ENCODE peak calls at places on chromosomes 5 and 9, in four cellular contexts. O is K562, J is GM12878, K is HepG2. X is an unnamed sample.

GRCh38 chr5:74725331-74725730 is 40.3 kb downstream of the HEXB start:
- DNase-seq in O (no peak), J (no peak), K (no peak), X (no peak)

GRCh38 chr5:34411470-34412346 is 244.4 kb upstream of the RAI14 start:
- DNase-seq in O (no peak), J (no peak), K (no peak), X (peak; percentile 44)

GRCh38 chr9:123354806-123355508 is 1.0 kb upstream of the CRB2 start:
- DNase-seq in O (no peak), J (no peak), K (no peak), X (no peak)

GRCh38 chr9:137543237-137543963 is 6.8 kb downstream of the PNPLA7 start:
- DNase-seq in O (no peak), J (no peak), K (no peak), X (no peak)

GRCh38 chr5:66744040-66744439 is 147.8 kb downstream of the MAST4 start:
- DNase-seq in O (no peak), J (no peak), K (no peak), X (no peak)

GRCh38 chr5:10467281-10468198 is 25.9 kb downstream of the ROPN1L start:
- DNase-seq in O (no peak), J (no peak), K (no peak), X (no peak)

GRCh38 chr5:173287086-173287485 is 41.1 kb downstream of the STC2 start:
- DNase-seq in O (no peak), J (no peak), K (no peak), X (no peak)

GRCh38 chr5:115304496-115304895 is 8.0 kb upstream of the CCDC112 start:
- DNase-seq in O (no peak), J (no peak), K (no peak), X (no peak)

GRCh38 chr5:387491-388265 is 55.3 kb upstream of the EXOC3 start:
- DNase-seq in O (no peak), J (no peak), K (no peak), X (no peak)

GRCh38 chr9:110141118-110141797 is 66.7 kb downstream of the C9orf152 start:
- DNase-seq in O (no peak), J (no peak), K (no peak), X (no peak)

GRCh38 chr9:94927048-94927761 is 200.7 kb downstream of the AOPEP start:
- DNase-seq in O (no peak), J (no peak), K (no peak), X (no peak)

GRCh38 chr5:166710275-166710674 is 1581.2 kb upstream of the WWC1 start:
- DNase-seq in O (no peak), J (no peak), K (no peak), X (no peak)

GRCh38 chr5:143738415-143739401 is 73.3 kb upstream of the HMHB1 start:
- DNase-seq in O (no peak), J (peak; percentile 28), K (no peak), X (no peak)

GRCh38 chr9:119675951-119676350 is 306.7 kb upstream of the BRINP1 start:
- DNase-seq in O (no peak), J (no peak), K (no peak), X (no peak)

GRCh38 chr5:150114102-150114641 is 27.8 kb upstream of the CSF1R start:
- DNase-seq in O (peak; percentile 49), J (no peak), K (no peak), X (no peak)

GRCh38 chr5:140312067-140312790 is 9.3 kb upstream of the PFDN1 start:
- DNase-seq in O (no peak), J (no peak), K (no peak), X (no peak)

GRCh38 chr5:177484902-177485549 is 11.6 kb upstream of the DBN1 start:
- DNase-seq in O (no peak), J (no peak), K (no peak), X (no peak)

GRCh38 chr5:120160120-120160895 is 303.8 kb upstream of the PRR16 start:
- DNase-seq in O (no peak), J (no peak), K (no peak), X (no peak)

GRCh38 chr5:132190161-132190817 is 37.4 kb downstream of the P4HA2 start:
- DNase-seq in O (peak; percentile 71), J (no peak), K (peak; percentile 76), X (no peak)

GRCh38 chr5:38207343-38207742 is 51.0 kb upstream of the EGFLAM start:
- DNase-seq in O (no peak), J (no peak), K (peak; percentile 16), X (peak; percentile 16)

GRCh38 chr5:179621551-179621971 is 1.9 kb downstream of the HNRNPH1 start:
- DNase-seq in O (no peak), J (no peak), K (no peak), X (no peak)

GRCh38 chr9:134052491-134052890 is 15.3 kb downstream of the BRD3 start:
- DNase-seq in O (no peak), J (no peak), K (no peak), X (no peak)

GRCh38 chr5:161077895-161078566 is 226.0 kb upstream of the ATP10B start:
- DNase-seq in O (no peak), J (no peak), K (no peak), X (no peak)

GRCh38 chr5:179558912-179559279 is 8.5 kb downstream of the RUFY1 start:
- DNase-seq in O (no peak), J (no peak), K (peak; percentile 39), X (peak; percentile 75)

GRCh38 chr5:98492258-98492657 is 281.2 kb upstream of the RGMB start:
- DNase-seq in O (no peak), J (no peak), K (no peak), X (no peak)

GRCh38 chr5:124310453-124310852 is 436.0 kb downstream of the ZNF608 start:
- DNase-seq in O (no peak), J (no peak), K (no peak), X (no peak)

GRCh38 chr9:6105738-6106137 is 90.3 kb upstream of the RANBP6 start:
- DNase-seq in O (no peak), J (no peak), K (no peak), X (no peak)

GRCh38 chr9:70403618-70404025 is 10.8 kb downstream of the KLF9 start:
- DNase-seq in O (no peak), J (no peak), K (no peak), X (no peak)

GRCh38 chr9:110744753-110745522 is 76.3 kb downstream of the MUSK start:
- DNase-seq in O (no peak), J (no peak), K (no peak), X (no peak)

GRCh38 chr5:175715627-175716522 is 58.0 kb downstream of the HRH2 start:
- DNase-seq in O (no peak), J (no peak), K (no peak), X (peak; percentile 1)

GRCh38 chr9:109436071-109436470 is 62.0 kb downstream of the PTPN3 start:
- DNase-seq in O (no peak), J (no peak), K (no peak), X (no peak)

GRCh38 chr5:168472329-168472728 is 13.9 kb upstream of the RARS1 start:
- DNase-seq in O (no peak), J (no peak), K (no peak), X (no peak)

GRCh38 chr5:171703116-171703515 is 82.5 kb upstream of the SMIM23 start:
- DNase-seq in O (no peak), J (no peak), K (no peak), X (no peak)
- TF ChIP-seq CREB1 in O (no peak), J (no peak), K (no peak), X (no peak)

GRCh38 chr5:22505891-22506290 is 347.3 kb downstream of the CDH12 start:
- DNase-seq in O (no peak), J (no peak), K (no peak), X (no peak)

GRCh38 chr5:22500521-22500920 is 352.6 kb downstream of the CDH12 start:
- DNase-seq in O (no peak), J (no peak), K (no peak), X (no peak)

GRCh38 chr5:22504411-22504810 is 348.7 kb downstream of the CDH12 start:
- DNase-seq in O (no peak), J (no peak), K (no peak), X (no peak)
- TF ChIP-seq MAX in O (no peak), J (no peak), K (no peak), X (no peak)

GRCh38 chr9:101026824-101027223 is 1.7 kb upstream of the PLPPR1 start:
- DNase-seq in O (no peak), J (no peak), K (peak; percentile 8), X (no peak)
- TF ChIP-seq NR2C2 in O (no peak), J (no peak), K (no peak), X (no peak)

GRCh38 chr5:151180291-151180690 is 22.7 kb upstream of the ANXA6 start:
- DNase-seq in O (no peak), J (no peak), K (no peak), X (no peak)

GRCh38 chr5:151183451-151184245 is 26.1 kb upstream of the ANXA6 start:
- DNase-seq in O (no peak), J (no peak), K (no peak), X (no peak)

GRCh38 chr5:151182501-151182900 is 24.9 kb upstream of the ANXA6 start:
- DNase-seq in O (no peak), J (no peak), K (no peak), X (no peak)

GRCh38 chr5:151182976-151183375 is 25.4 kb upstream of the ANXA6 start:
- DNase-seq in O (no peak), J (no peak), K (no peak), X (no peak)

DNA sequence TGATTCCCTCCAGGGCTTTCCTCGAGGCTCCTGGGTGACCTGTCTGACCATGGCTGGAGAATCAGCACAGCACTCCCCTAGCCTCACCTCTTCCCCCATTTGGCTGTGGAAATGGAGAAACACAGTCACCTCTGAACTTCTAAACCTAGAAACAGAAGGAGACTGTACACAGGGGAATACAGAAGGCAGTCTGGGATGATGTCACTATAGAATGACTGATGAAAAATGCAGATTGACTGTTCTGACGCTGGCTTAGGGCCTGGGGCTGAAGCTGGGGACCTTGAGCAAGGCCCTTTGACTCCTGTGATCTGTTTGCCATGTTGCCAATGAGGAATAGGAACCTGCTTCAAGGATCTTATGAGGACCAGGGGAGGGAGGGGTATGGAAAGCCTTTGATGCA is 24.2 kb upstream of the ANXA6 start:
- DNase-seq in O (no peak), J (no peak), K (no peak), X (no peak)
- TF ChIP-seq CREB1 in O (no peak), J (no peak), K (no peak), X (no peak)

GRCh38 chr9:99491408-99492259 is 269.6 kb downstream of the SEC61B start:
- DNase-seq in O (no peak), J (peak; percentile 20), K (no peak), X (no peak)
- TF ChIP-seq MAX in O (no peak), J (no peak), K (no peak), X (no peak)

DNA sequence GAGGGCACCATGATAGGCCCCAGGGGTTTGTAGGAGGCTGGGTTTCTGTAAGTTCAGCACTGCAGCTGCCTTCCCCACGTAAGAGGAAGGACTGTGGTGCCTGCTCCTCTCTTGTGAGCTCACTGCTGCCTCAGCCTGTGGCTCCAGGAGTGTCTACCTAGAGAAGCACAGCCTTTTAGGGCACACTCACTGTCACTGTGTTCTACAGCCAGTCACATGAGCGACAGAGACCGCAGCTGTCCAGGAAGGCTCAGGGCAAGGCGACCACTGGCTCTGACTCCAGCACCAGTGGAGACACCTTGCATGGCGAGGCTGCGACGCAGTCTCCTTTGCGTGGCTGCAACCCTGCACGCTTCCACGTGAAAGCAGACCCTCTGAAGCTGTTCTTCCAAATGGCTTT is 72.8 kb downstream of the OTULIN start:
- DNase-seq in O (no peak), J (no peak), K (no peak), X (no peak)
- TF ChIP-seq NR2C2 in O (no peak), J (no peak), K (no peak), X (no peak)

GRCh38 chr9:17063535-17064135 is 71.2 kb upstream of the CNTLN start:
- DNase-seq in O (peak; percentile 6), J (no peak), K (peak; percentile 45), X (no peak)
- TF ChIP-seq CREB1 in O (no peak), J (no peak), K (no peak), X (no peak)

X was measured in WTC11.